ENCODE peak calls at places on chromosomes 5 and 9, in seven cellular contexts. One of them, this sample, is unnamed.

GRCh38 chr5:78835176-78835575 is 149.9 kb downstream of the ARSB start:
- DNase-seq in Calu3: no peak
- DNase-seq in cortex of kidney: no peak
- DNase-seq in fibroblast of gingiva: no peak
- DNase-seq in fibroblast of the aortic adventitia: no peak
- DNase-seq in Caco-2: no peak
- DNase-seq in NCI-H2081: no peak
- DNase-seq in this sample: no peak

GRCh38 chr5:79025054-79025465 is 40.0 kb upstream of the ARSB start:
- DNase-seq in Calu3: peak; percentile 80
- DNase-seq in Caco-2: peak; percentile 73
- DNase-seq in fibroblast of the aortic adventitia: peak; percentile 78
- DNase-seq in fibroblast of gingiva: peak; percentile 56
- DNase-seq in NCI-H2081: peak; percentile 55
- DNase-seq in cortex of kidney: no peak
- DNase-seq in this sample: peak; percentile 4

GRCh38 chr9:99231708-99232107 is 9.6 kb downstream of the SEC61B start:
- DNase-seq in fibroblast of the aortic adventitia: no peak
- DNase-seq in cortex of kidney: no peak
- DNase-seq in fibroblast of gingiva: peak; percentile 6
- DNase-seq in Caco-2: peak; percentile 44
- DNase-seq in Calu3: peak; percentile 16
- DNase-seq in NCI-H2081: no peak
- DNase-seq in this sample: no peak

GRCh38 chr9:90914868-90915483 is 113.4 kb downstream of the SYK start:
- DNase-seq in cortex of kidney: no peak
- DNase-seq in fibroblast of the aortic adventitia: peak; percentile 80
- DNase-seq in Caco-2: peak; percentile 64
- DNase-seq in Calu3: peak; percentile 74
- DNase-seq in NCI-H2081: peak; percentile 73
- DNase-seq in fibroblast of gingiva: peak; percentile 59
- DNase-seq in this sample: peak; percentile 58

GRCh38 chr5:97121848-97122247 is 20.6 kb downstream of the LIX1 start:
- DNase-seq in Caco-2: no peak
- DNase-seq in NCI-H2081: no peak
- DNase-seq in fibroblast of the aortic adventitia: no peak
- DNase-seq in fibroblast of gingiva: no peak
- DNase-seq in Calu3: no peak
- DNase-seq in cortex of kidney: no peak
- DNase-seq in this sample: no peak

GRCh38 chr5:65366655-65367054 is 115.1 kb downstream of the ADAMTS6 start:
- DNase-seq in cortex of kidney: no peak
- DNase-seq in fibroblast of the aortic adventitia: peak; percentile 37
- DNase-seq in Calu3: no peak
- DNase-seq in Caco-2: no peak
- DNase-seq in fibroblast of gingiva: no peak
- DNase-seq in NCI-H2081: no peak
- DNase-seq in this sample: no peak

GRCh38 chr5:156593546-156593945 is 256.5 kb upstream of the PPP1R2B start:
- DNase-seq in fibroblast of the aortic adventitia: no peak
- DNase-seq in Caco-2: no peak
- DNase-seq in NCI-H2081: no peak
- DNase-seq in Calu3: no peak
- DNase-seq in cortex of kidney: no peak
- DNase-seq in fibroblast of gingiva: no peak
- DNase-seq in this sample: no peak

GRCh38 chr5:108136493-108136892 is 245.4 kb downstream of the FBXL17 start:
- DNase-seq in cortex of kidney: no peak
- DNase-seq in fibroblast of gingiva: no peak
- DNase-seq in Caco-2: no peak
- DNase-seq in Calu3: no peak
- DNase-seq in NCI-H2081: no peak
- DNase-seq in fibroblast of the aortic adventitia: no peak
- DNase-seq in this sample: no peak

GRCh38 chr5:149036970-149037369 is 25.9 kb downstream of the SH3TC2 start:
- DNase-seq in Calu3: no peak
- DNase-seq in NCI-H2081: no peak
- DNase-seq in fibroblast of gingiva: no peak
- DNase-seq in cortex of kidney: no peak
- DNase-seq in fibroblast of the aortic adventitia: no peak
- DNase-seq in Caco-2: no peak
- DNase-seq in this sample: no peak

GRCh38 chr5:68356623-68357022 is 141.1 kb downstream of the PIK3R1 start:
- DNase-seq in Calu3: no peak
- DNase-seq in NCI-H2081: no peak
- DNase-seq in fibroblast of the aortic adventitia: no peak
- DNase-seq in Caco-2: no peak
- DNase-seq in cortex of kidney: no peak
- DNase-seq in fibroblast of gingiva: no peak
- DNase-seq in this sample: no peak

GRCh38 chr5:149633671-149634350 is 52.5 kb downstream of the ARHGEF37 start:
- DNase-seq in fibroblast of gingiva: no peak
- DNase-seq in cortex of kidney: no peak
- DNase-seq in Calu3: peak; percentile 41
- DNase-seq in Caco-2: no peak
- DNase-seq in NCI-H2081: no peak
- DNase-seq in fibroblast of the aortic adventitia: peak; percentile 50
- DNase-seq in this sample: no peak